ENCODE peak calls at places on chromosomes 6 and 20, in four cellular contexts. U is psoas muscle, X is adrenal gland, R is Peyer's patch. H is an unnamed sample.

GRCh38 chr20:34368547-34368946 is 5.5 kb downstream of the ITCH start:
- DNase-seq in R (no peak), X (peak), U (no peak), H (no peak)

GRCh38 chr6:167565884-167566491 is 241.1 kb downstream of the TTLL2 start:
- DNase-seq in X (peak), U (no peak), R (peak), H (peak)

GRCh38 chr20:56393133-56393472 is 658 bp downstream of the CSTF1 start:
- DNase-seq in U (no peak), X (no peak), R (no peak), H (peak)

GRCh38 chr20:57563522-57563921 is 2.6 kb downstream of the PCK1 start:
- DNase-seq in R (no peak), X (no peak), U (no peak), H (no peak)

GRCh38 chr20:63252157-63252780 is 2.0 kb downstream of the NKAIN4 start:
- DNase-seq in U (no peak), X (no peak), R (no peak), H (no peak)

GRCh38 chr20:58640446-58640845 is 10.6 kb upstream of the STX16 start:
- DNase-seq in U (no peak), R (no peak), X (no peak), H (no peak)

GRCh38 chr6:20771427-20771826 is 237.2 kb downstream of the CDKAL1 start:
- DNase-seq in X (no peak), R (no peak), U (no peak), H (no peak)

GRCh38 chr20:50379049-50379990 is 130.9 kb upstream of the PTPN1 start:
- DNase-seq in X (peak), U (peak), R (peak), H (peak)

GRCh38 chr20:36478137-36478905 is 63.0 kb upstream of the MYL9 start:
- DNase-seq in U (no peak), X (no peak), R (no peak), H (no peak)

GRCh38 chr20:7792131-7792869 is 148.0 kb downstream of the HAO1 start:
- DNase-seq in R (no peak), U (no peak), X (no peak), H (no peak)

GRCh38 chr20:8299921-8300320 is 167.9 kb downstream of the PLCB1 start:
- DNase-seq in U (no peak), X (peak), R (no peak), H (no peak)

GRCh38 chr6:10441004-10441654 is 26.3 kb upstream of the TFAP2A start:
- DNase-seq in U (no peak), X (no peak), R (no peak), H (no peak)

GRCh38 chr6:49370518-49370917 is 92.5 kb downstream of the MMUT start:
- DNase-seq in U (no peak), R (no peak), X (no peak), H (no peak)

GRCh38 chr20:49479785-49480184 is 2.7 kb downstream of the KCNB1 start:
- DNase-seq in R (no peak), U (no peak), X (no peak), H (no peak)

GRCh38 chr6:121365499-121366183 is 31.4 kb upstream of the TBC1D32 start:
- DNase-seq in U (no peak), R (no peak), X (peak), H (no peak)

DNA sequence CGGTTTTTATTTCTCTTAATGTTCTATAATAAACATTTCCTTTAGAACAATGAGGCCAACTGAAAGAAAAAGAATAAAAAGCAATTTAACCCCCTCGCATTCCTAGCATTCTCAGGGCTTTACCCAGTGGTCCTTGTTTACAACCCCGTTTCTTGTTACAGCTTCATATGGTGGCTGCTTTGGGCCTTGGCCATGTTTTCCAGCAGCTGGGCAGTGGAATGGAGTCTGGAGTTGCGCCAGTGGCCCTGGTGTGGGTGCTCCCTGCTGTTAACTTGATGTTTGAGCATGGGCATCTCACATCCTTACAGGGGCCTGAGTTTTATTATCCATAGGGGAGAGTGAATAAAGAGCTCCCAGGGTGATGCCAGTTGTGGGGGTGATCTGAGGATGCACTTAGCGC is 18.8 kb downstream of the EFCAB8 start:
- DNase-seq in X (no peak), R (no peak), U (no peak), H (peak)
- H3K27ac ChIP-seq in X (no peak), R (no peak), U (no peak), H (peak)

DNA sequence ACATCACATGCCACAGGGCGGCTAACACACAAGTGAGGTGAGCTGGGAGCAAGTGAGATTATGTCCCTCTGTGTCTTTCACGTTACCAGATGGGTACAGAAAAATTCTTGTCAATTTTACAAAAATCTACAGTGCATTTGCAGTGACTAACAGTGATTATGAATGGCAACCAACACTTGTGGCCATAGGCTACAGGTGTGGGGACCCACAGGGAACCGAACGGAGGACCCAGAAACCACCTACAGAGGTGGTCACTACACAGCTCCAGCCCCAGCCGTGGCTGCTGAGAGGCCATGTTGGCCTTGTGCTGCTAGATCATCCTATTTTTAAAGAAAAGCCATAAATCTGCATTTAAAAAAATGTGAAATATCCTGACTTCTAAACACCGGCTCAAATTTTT is 50.2 kb downstream of the FYN start:
- DNase-seq in X (no peak), R (no peak), U (no peak), H (no peak)
- H3K27ac ChIP-seq in X (no peak), R (no peak), U (no peak), H (peak)

DNA sequence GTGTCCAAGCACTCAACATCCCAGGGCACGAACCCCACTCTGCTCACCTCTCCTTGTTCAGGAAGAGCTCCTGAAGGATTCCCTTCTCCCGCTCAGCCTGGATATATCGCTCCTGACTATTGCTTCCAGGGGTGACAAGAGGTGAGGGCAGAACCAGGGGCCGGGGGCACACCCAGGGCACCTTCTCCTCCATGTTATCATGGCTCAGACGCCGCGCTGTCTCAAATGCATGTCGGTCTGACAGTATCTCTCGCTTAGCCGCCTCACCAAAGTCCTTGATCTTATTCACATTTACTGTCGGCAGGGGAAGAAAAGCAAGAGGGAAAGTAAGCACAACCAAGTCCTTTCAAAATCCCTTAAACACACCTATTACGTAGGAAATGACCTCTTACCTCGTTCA is 13.1 kb downstream of the PPP1R10 start:
- DNase-seq in U (no peak), R (no peak), X (no peak), H (no peak)
- H3K27ac ChIP-seq in U (no peak), R (no peak), X (no peak), H (no peak)

DNA sequence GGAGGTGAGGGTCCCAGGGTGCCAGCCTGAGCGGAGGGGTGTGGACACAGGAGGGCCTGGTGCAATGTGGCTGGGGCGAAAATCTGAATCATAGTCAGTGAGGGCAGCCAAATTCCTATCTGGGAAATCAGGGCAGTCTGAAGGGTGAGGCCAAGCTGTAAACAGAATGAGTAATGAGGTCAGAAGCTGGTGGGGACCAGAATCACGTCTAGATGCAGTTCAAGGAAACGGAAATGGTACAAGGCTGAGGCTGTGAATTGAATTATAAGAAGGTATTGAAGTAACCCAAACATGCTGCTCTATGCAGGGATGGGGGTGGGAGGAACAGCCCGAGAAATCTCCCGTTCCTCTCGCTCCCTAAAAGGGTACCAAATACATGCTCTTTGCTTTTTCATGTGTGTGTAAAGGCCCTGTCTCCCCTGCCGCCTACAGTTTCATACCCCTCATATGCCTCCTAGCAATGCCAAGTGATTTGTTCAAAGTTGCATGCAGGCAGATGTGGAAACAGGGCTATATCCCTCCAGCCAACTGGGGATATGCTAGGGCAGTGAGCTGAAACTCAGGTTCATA is 35.2 kb upstream of the PIM1 start:
- DNase-seq in U (peak), R (no peak), X (peak), H (peak)
- H3K27ac ChIP-seq in U (peak), R (peak), X (peak), H (peak)

GRCh38 chr6:39266375-39266774 is 37.1 kb upstream of the KCNK5 start:
- DNase-seq in X (no peak), R (no peak), U (no peak), H (no peak)

GRCh38 chr6:39269971-39270370 is 40.7 kb upstream of the KCNK5 start:
- DNase-seq in X (no peak), U (no peak), R (no peak), H (no peak)

GRCh38 chr6:39266782-39267355 is 37.6 kb upstream of the KCNK5 start:
- DNase-seq in U (no peak), X (no peak), R (no peak), H (no peak)

GRCh38 chr6:39273394-39273793 is 40.8 kb downstream of the KCNK17 start:
- DNase-seq in R (no peak), X (no peak), U (peak), H (no peak)

GRCh38 chr6:39268721-39269120 is 39.4 kb upstream of the KCNK5 start:
- DNase-seq in U (no peak), R (no peak), X (no peak), H (no peak)
- H3K27ac ChIP-seq in U (no peak), R (no peak), X (no peak), H (no peak)